ENCODE peak calls at places on chromosomes 4 and X, in ten cellular contexts. One of them, this sample, is unnamed.

GRCh38 chrX:129932137-129932791 is 26.3 kb downstream of the UTP14A start:
- DNase-seq in activated CD4-positive, alpha-beta T cell treated with anti-CD3 and anti-CD28 coated beads, Interleukin-2, amount 10 ng/mL, durations not matched to agents 7 days and 5 days: peak; percentile 85
- DNase-seq in left cardiac atrium: peak; percentile 91
- DNase-seq in nephron progenitor cell: peak; percentile 84
- DNase-seq in ELR: peak; percentile 82
- DNase-seq in NCI-H1694: peak; percentile 79
- DNase-seq in CD4-positive, alpha-beta memory T cell: peak; percentile 70
- DNase-seq in GM20000: peak; percentile 94
- DNase-seq in MG63: peak; percentile 92
- DNase-seq in stimulated activated CD4-positive, alpha-beta T cell treated with anti-CD3 and anti-CD28 coated beads, Interleukin-12 subunit alpha, Interleukin-12 subunit beta, amount 100 ng/mL, for 48 hours: peak; percentile 44
- DNase-seq in this sample: peak; percentile 88

GRCh38 chr4:123430031-123430430 is 33.4 kb downstream of the SPRY1 start:
- DNase-seq in activated CD4-positive, alpha-beta T cell treated with anti-CD3 and anti-CD28 coated beads, Interleukin-2, amount 10 ng/mL, durations not matched to agents 7 days and 5 days: no peak
- DNase-seq in left cardiac atrium: no peak
- DNase-seq in nephron progenitor cell: no peak
- DNase-seq in ELR: no peak
- DNase-seq in NCI-H1694: no peak
- DNase-seq in CD4-positive, alpha-beta memory T cell: no peak
- DNase-seq in GM20000: no peak
- DNase-seq in MG63: no peak
- DNase-seq in stimulated activated CD4-positive, alpha-beta T cell treated with anti-CD3 and anti-CD28 coated beads, Interleukin-12 subunit alpha, Interleukin-12 subunit beta, amount 100 ng/mL, for 48 hours: no peak
- DNase-seq in this sample: no peak

GRCh38 chr4:5051210-5051691 is at the start of gene STK32B:
- DNase-seq in activated CD4-positive, alpha-beta T cell treated with anti-CD3 and anti-CD28 coated beads, Interleukin-2, amount 10 ng/mL, durations not matched to agents 7 days and 5 days: peak; percentile 38
- DNase-seq in left cardiac atrium: peak; percentile 73
- DNase-seq in nephron progenitor cell: peak; percentile 77
- DNase-seq in ELR: peak; percentile 79
- DNase-seq in NCI-H1694: no peak
- DNase-seq in CD4-positive, alpha-beta memory T cell: no peak
- DNase-seq in GM20000: peak; percentile 46
- DNase-seq in MG63: peak; percentile 70
- DNase-seq in stimulated activated CD4-positive, alpha-beta T cell treated with anti-CD3 and anti-CD28 coated beads, Interleukin-12 subunit alpha, Interleukin-12 subunit beta, amount 100 ng/mL, for 48 hours: no peak
- DNase-seq in this sample: peak; percentile 76

GRCh38 chr4:60938621-60939020 is 261.5 kb upstream of the ADGRL3 start:
- DNase-seq in activated CD4-positive, alpha-beta T cell treated with anti-CD3 and anti-CD28 coated beads, Interleukin-2, amount 10 ng/mL, durations not matched to agents 7 days and 5 days: no peak
- DNase-seq in left cardiac atrium: no peak
- DNase-seq in nephron progenitor cell: no peak
- DNase-seq in ELR: no peak
- DNase-seq in NCI-H1694: no peak
- DNase-seq in CD4-positive, alpha-beta memory T cell: no peak
- DNase-seq in GM20000: no peak
- DNase-seq in MG63: no peak
- DNase-seq in stimulated activated CD4-positive, alpha-beta T cell treated with anti-CD3 and anti-CD28 coated beads, Interleukin-12 subunit alpha, Interleukin-12 subunit beta, amount 100 ng/mL, for 48 hours: no peak
- DNase-seq in this sample: no peak

GRCh38 chr4:89204624-89205023 is 93.3 kb downstream of the TIGD2 start:
- DNase-seq in activated CD4-positive, alpha-beta T cell treated with anti-CD3 and anti-CD28 coated beads, Interleukin-2, amount 10 ng/mL, durations not matched to agents 7 days and 5 days: no peak
- DNase-seq in left cardiac atrium: no peak
- DNase-seq in nephron progenitor cell: no peak
- DNase-seq in ELR: no peak
- DNase-seq in NCI-H1694: no peak
- DNase-seq in CD4-positive, alpha-beta memory T cell: no peak
- DNase-seq in GM20000: no peak
- DNase-seq in MG63: no peak
- DNase-seq in stimulated activated CD4-positive, alpha-beta T cell treated with anti-CD3 and anti-CD28 coated beads, Interleukin-12 subunit alpha, Interleukin-12 subunit beta, amount 100 ng/mL, for 48 hours: no peak
- DNase-seq in this sample: no peak

GRCh38 chrX:97402333-97402732 is 518.6 kb downstream of the RPA4 start:
- DNase-seq in activated CD4-positive, alpha-beta T cell treated with anti-CD3 and anti-CD28 coated beads, Interleukin-2, amount 10 ng/mL, durations not matched to agents 7 days and 5 days: no peak
- DNase-seq in left cardiac atrium: no peak
- DNase-seq in nephron progenitor cell: no peak
- DNase-seq in ELR: no peak
- DNase-seq in NCI-H1694: no peak
- DNase-seq in CD4-positive, alpha-beta memory T cell: no peak
- DNase-seq in GM20000: no peak
- DNase-seq in MG63: no peak
- DNase-seq in stimulated activated CD4-positive, alpha-beta T cell treated with anti-CD3 and anti-CD28 coated beads, Interleukin-12 subunit alpha, Interleukin-12 subunit beta, amount 100 ng/mL, for 48 hours: no peak
- DNase-seq in this sample: no peak

GRCh38 chr4:145154573-145154972 is 25.8 kb downstream of the OTUD4 start:
- DNase-seq in activated CD4-positive, alpha-beta T cell treated with anti-CD3 and anti-CD28 coated beads, Interleukin-2, amount 10 ng/mL, durations not matched to agents 7 days and 5 days: no peak
- DNase-seq in left cardiac atrium: no peak
- DNase-seq in nephron progenitor cell: peak; percentile 4
- DNase-seq in ELR: peak; percentile 38
- DNase-seq in NCI-H1694: no peak
- DNase-seq in CD4-positive, alpha-beta memory T cell: no peak
- DNase-seq in GM20000: peak; percentile 12
- DNase-seq in MG63: no peak
- DNase-seq in stimulated activated CD4-positive, alpha-beta T cell treated with anti-CD3 and anti-CD28 coated beads, Interleukin-12 subunit alpha, Interleukin-12 subunit beta, amount 100 ng/mL, for 48 hours: no peak
- DNase-seq in this sample: peak; percentile 34

GRCh38 chr4:7890635-7891393 is 48.8 kb downstream of the AFAP1 start:
- DNase-seq in activated CD4-positive, alpha-beta T cell treated with anti-CD3 and anti-CD28 coated beads, Interleukin-2, amount 10 ng/mL, durations not matched to agents 7 days and 5 days: no peak
- DNase-seq in left cardiac atrium: no peak
- DNase-seq in nephron progenitor cell: no peak
- DNase-seq in ELR: peak; percentile 93
- DNase-seq in NCI-H1694: peak; percentile 27
- DNase-seq in CD4-positive, alpha-beta memory T cell: no peak
- DNase-seq in GM20000: no peak
- DNase-seq in MG63: peak; percentile 39
- DNase-seq in stimulated activated CD4-positive, alpha-beta T cell treated with anti-CD3 and anti-CD28 coated beads, Interleukin-12 subunit alpha, Interleukin-12 subunit beta, amount 100 ng/mL, for 48 hours: no peak
- DNase-seq in this sample: no peak

GRCh38 chr4:77355731-77356130 is 198.7 kb downstream of the CCNG2 start:
- DNase-seq in activated CD4-positive, alpha-beta T cell treated with anti-CD3 and anti-CD28 coated beads, Interleukin-2, amount 10 ng/mL, durations not matched to agents 7 days and 5 days: no peak
- DNase-seq in left cardiac atrium: no peak
- DNase-seq in nephron progenitor cell: no peak
- DNase-seq in ELR: no peak
- DNase-seq in NCI-H1694: no peak
- DNase-seq in CD4-positive, alpha-beta memory T cell: no peak
- DNase-seq in GM20000: no peak
- DNase-seq in MG63: no peak
- DNase-seq in stimulated activated CD4-positive, alpha-beta T cell treated with anti-CD3 and anti-CD28 coated beads, Interleukin-12 subunit alpha, Interleukin-12 subunit beta, amount 100 ng/mL, for 48 hours: no peak
- DNase-seq in this sample: no peak

GRCh38 chr4:11904117-11904535 is 475.4 kb upstream of the HS3ST1 start:
- DNase-seq in activated CD4-positive, alpha-beta T cell treated with anti-CD3 and anti-CD28 coated beads, Interleukin-2, amount 10 ng/mL, durations not matched to agents 7 days and 5 days: no peak
- DNase-seq in left cardiac atrium: peak; percentile 76
- DNase-seq in nephron progenitor cell: no peak
- DNase-seq in ELR: no peak
- DNase-seq in NCI-H1694: no peak
- DNase-seq in CD4-positive, alpha-beta memory T cell: no peak
- DNase-seq in GM20000: no peak
- DNase-seq in MG63: peak; percentile 82
- DNase-seq in stimulated activated CD4-positive, alpha-beta T cell treated with anti-CD3 and anti-CD28 coated beads, Interleukin-12 subunit alpha, Interleukin-12 subunit beta, amount 100 ng/mL, for 48 hours: no peak
- DNase-seq in this sample: no peak

GRCh38 chr4:42713371-42713770 is 56.5 kb upstream of the ATP8A1 start:
- DNase-seq in activated CD4-positive, alpha-beta T cell treated with anti-CD3 and anti-CD28 coated beads, Interleukin-2, amount 10 ng/mL, durations not matched to agents 7 days and 5 days: no peak
- DNase-seq in left cardiac atrium: no peak
- DNase-seq in nephron progenitor cell: no peak
- DNase-seq in ELR: no peak
- DNase-seq in NCI-H1694: no peak
- DNase-seq in CD4-positive, alpha-beta memory T cell: no peak
- DNase-seq in GM20000: no peak
- DNase-seq in MG63: no peak
- DNase-seq in stimulated activated CD4-positive, alpha-beta T cell treated with anti-CD3 and anti-CD28 coated beads, Interleukin-12 subunit alpha, Interleukin-12 subunit beta, amount 100 ng/mL, for 48 hours: no peak
- DNase-seq in this sample: no peak

GRCh38 chrX:71103110-71103983 is 3.2 kb downstream of the CXorf65 start:
- DNase-seq in activated CD4-positive, alpha-beta T cell treated with anti-CD3 and anti-CD28 coated beads, Interleukin-2, amount 10 ng/mL, durations not matched to agents 7 days and 5 days: peak; percentile 61
- DNase-seq in left cardiac atrium: no peak
- DNase-seq in nephron progenitor cell: peak; percentile 48
- DNase-seq in ELR: no peak
- DNase-seq in NCI-H1694: no peak
- DNase-seq in CD4-positive, alpha-beta memory T cell: peak; percentile 62
- DNase-seq in GM20000: peak; percentile 52
- DNase-seq in MG63: no peak
- DNase-seq in stimulated activated CD4-positive, alpha-beta T cell treated with anti-CD3 and anti-CD28 coated beads, Interleukin-12 subunit alpha, Interleukin-12 subunit beta, amount 100 ng/mL, for 48 hours: no peak
- DNase-seq in this sample: peak; percentile 45

GRCh38 chr4:112510468-112511293 is 5.3 kb downstream of the NEUROG2 start:
- DNase-seq in activated CD4-positive, alpha-beta T cell treated with anti-CD3 and anti-CD28 coated beads, Interleukin-2, amount 10 ng/mL, durations not matched to agents 7 days and 5 days: no peak
- DNase-seq in left cardiac atrium: no peak
- DNase-seq in nephron progenitor cell: peak; percentile 24
- DNase-seq in ELR: no peak
- DNase-seq in NCI-H1694: no peak
- DNase-seq in CD4-positive, alpha-beta memory T cell: no peak
- DNase-seq in GM20000: no peak
- DNase-seq in MG63: no peak
- DNase-seq in stimulated activated CD4-positive, alpha-beta T cell treated with anti-CD3 and anti-CD28 coated beads, Interleukin-12 subunit alpha, Interleukin-12 subunit beta, amount 100 ng/mL, for 48 hours: no peak
- DNase-seq in this sample: no peak

GRCh38 chr4:72604324-72604723 is 35.3 kb upstream of the ADAMTS3 start:
- DNase-seq in activated CD4-positive, alpha-beta T cell treated with anti-CD3 and anti-CD28 coated beads, Interleukin-2, amount 10 ng/mL, durations not matched to agents 7 days and 5 days: no peak
- DNase-seq in left cardiac atrium: peak; percentile 25
- DNase-seq in nephron progenitor cell: no peak
- DNase-seq in ELR: no peak
- DNase-seq in NCI-H1694: no peak
- DNase-seq in CD4-positive, alpha-beta memory T cell: no peak
- DNase-seq in GM20000: no peak
- DNase-seq in MG63: peak; percentile 77
- DNase-seq in stimulated activated CD4-positive, alpha-beta T cell treated with anti-CD3 and anti-CD28 coated beads, Interleukin-12 subunit alpha, Interleukin-12 subunit beta, amount 100 ng/mL, for 48 hours: no peak
- DNase-seq in this sample: no peak

GRCh38 chr4:69098470-69098869 is 2.2 kb downstream of the UGT2B7 start:
- DNase-seq in activated CD4-positive, alpha-beta T cell treated with anti-CD3 and anti-CD28 coated beads, Interleukin-2, amount 10 ng/mL, durations not matched to agents 7 days and 5 days: no peak
- DNase-seq in left cardiac atrium: no peak
- DNase-seq in nephron progenitor cell: no peak
- DNase-seq in ELR: no peak
- DNase-seq in NCI-H1694: no peak
- DNase-seq in CD4-positive, alpha-beta memory T cell: no peak
- DNase-seq in GM20000: no peak
- DNase-seq in MG63: no peak
- DNase-seq in stimulated activated CD4-positive, alpha-beta T cell treated with anti-CD3 and anti-CD28 coated beads, Interleukin-12 subunit alpha, Interleukin-12 subunit beta, amount 100 ng/mL, for 48 hours: no peak
- DNase-seq in this sample: no peak

GRCh38 chrX:53715336-53715924 is 28.9 kb upstream of the HUWE1 start:
- DNase-seq in activated CD4-positive, alpha-beta T cell treated with anti-CD3 and anti-CD28 coated beads, Interleukin-2, amount 10 ng/mL, durations not matched to agents 7 days and 5 days: no peak
- DNase-seq in left cardiac atrium: no peak
- DNase-seq in nephron progenitor cell: no peak
- DNase-seq in ELR: no peak
- DNase-seq in NCI-H1694: no peak
- DNase-seq in CD4-positive, alpha-beta memory T cell: no peak
- DNase-seq in GM20000: no peak
- DNase-seq in MG63: no peak
- DNase-seq in stimulated activated CD4-positive, alpha-beta T cell treated with anti-CD3 and anti-CD28 coated beads, Interleukin-12 subunit alpha, Interleukin-12 subunit beta, amount 100 ng/mL, for 48 hours: no peak
- DNase-seq in this sample: no peak

GRCh38 chr4:94724016-94724415 is 33.7 kb upstream of the BMPR1B start:
- DNase-seq in activated CD4-positive, alpha-beta T cell treated with anti-CD3 and anti-CD28 coated beads, Interleukin-2, amount 10 ng/mL, durations not matched to agents 7 days and 5 days: no peak
- DNase-seq in left cardiac atrium: no peak
- DNase-seq in nephron progenitor cell: no peak
- DNase-seq in ELR: no peak
- DNase-seq in NCI-H1694: no peak
- DNase-seq in CD4-positive, alpha-beta memory T cell: no peak
- DNase-seq in GM20000: no peak
- DNase-seq in MG63: no peak
- DNase-seq in stimulated activated CD4-positive, alpha-beta T cell treated with anti-CD3 and anti-CD28 coated beads, Interleukin-12 subunit alpha, Interleukin-12 subunit beta, amount 100 ng/mL, for 48 hours: no peak
- DNase-seq in this sample: no peak

GRCh38 chrX:13487731-13488505 is 81.5 kb upstream of the EGFL6 start:
- DNase-seq in activated CD4-positive, alpha-beta T cell treated with anti-CD3 and anti-CD28 coated beads, Interleukin-2, amount 10 ng/mL, durations not matched to agents 7 days and 5 days: peak; percentile 57
- DNase-seq in left cardiac atrium: no peak
- DNase-seq in nephron progenitor cell: peak; percentile 11
- DNase-seq in ELR: peak; percentile 78
- DNase-seq in NCI-H1694: peak; percentile 38
- DNase-seq in CD4-positive, alpha-beta memory T cell: peak; percentile 56
- DNase-seq in GM20000: peak; percentile 32
- DNase-seq in MG63: peak; percentile 37
- DNase-seq in stimulated activated CD4-positive, alpha-beta T cell treated with anti-CD3 and anti-CD28 coated beads, Interleukin-12 subunit alpha, Interleukin-12 subunit beta, amount 100 ng/mL, for 48 hours: no peak
- DNase-seq in this sample: peak; percentile 85

GRCh38 chr4:169902658-169903345 is 123.4 kb downstream of the MFAP3L start:
- DNase-seq in activated CD4-positive, alpha-beta T cell treated with anti-CD3 and anti-CD28 coated beads, Interleukin-2, amount 10 ng/mL, durations not matched to agents 7 days and 5 days: no peak
- DNase-seq in left cardiac atrium: no peak
- DNase-seq in nephron progenitor cell: no peak
- DNase-seq in ELR: no peak
- DNase-seq in NCI-H1694: no peak
- DNase-seq in CD4-positive, alpha-beta memory T cell: no peak
- DNase-seq in GM20000: no peak
- DNase-seq in MG63: no peak
- DNase-seq in stimulated activated CD4-positive, alpha-beta T cell treated with anti-CD3 and anti-CD28 coated beads, Interleukin-12 subunit alpha, Interleukin-12 subunit beta, amount 100 ng/mL, for 48 hours: no peak
- DNase-seq in this sample: no peak

GRCh38 chrX:1380672-1381233 is 11.2 kb downstream of the SLC25A6 start:
- DNase-seq in activated CD4-positive, alpha-beta T cell treated with anti-CD3 and anti-CD28 coated beads, Interleukin-2, amount 10 ng/mL, durations not matched to agents 7 days and 5 days: no peak
- DNase-seq in left cardiac atrium: no peak
- DNase-seq in nephron progenitor cell: no peak
- DNase-seq in ELR: peak; percentile 45
- DNase-seq in NCI-H1694: no peak
- DNase-seq in CD4-positive, alpha-beta memory T cell: no peak
- DNase-seq in GM20000: no peak
- DNase-seq in MG63: no peak
- DNase-seq in stimulated activated CD4-positive, alpha-beta T cell treated with anti-CD3 and anti-CD28 coated beads, Interleukin-12 subunit alpha, Interleukin-12 subunit beta, amount 100 ng/mL, for 48 hours: no peak
- DNase-seq in this sample: no peak

GRCh38 chr4:20618010-20618409 is 82.2 kb upstream of the PACRGL start:
- DNase-seq in activated CD4-positive, alpha-beta T cell treated with anti-CD3 and anti-CD28 coated beads, Interleukin-2, amount 10 ng/mL, durations not matched to agents 7 days and 5 days: no peak
- DNase-seq in left cardiac atrium: no peak
- DNase-seq in nephron progenitor cell: peak; percentile 23
- DNase-seq in ELR: no peak
- DNase-seq in NCI-H1694: no peak
- DNase-seq in CD4-positive, alpha-beta memory T cell: no peak
- DNase-seq in GM20000: no peak
- DNase-seq in MG63: no peak
- DNase-seq in stimulated activated CD4-positive, alpha-beta T cell treated with anti-CD3 and anti-CD28 coated beads, Interleukin-12 subunit alpha, Interleukin-12 subunit beta, amount 100 ng/mL, for 48 hours: no peak
- DNase-seq in this sample: peak; percentile 19

GRCh38 chr4:16579866-16580265 is 318.6 kb downstream of the LDB2 start:
- DNase-seq in activated CD4-positive, alpha-beta T cell treated with anti-CD3 and anti-CD28 coated beads, Interleukin-2, amount 10 ng/mL, durations not matched to agents 7 days and 5 days: no peak
- DNase-seq in left cardiac atrium: no peak
- DNase-seq in nephron progenitor cell: no peak
- DNase-seq in ELR: peak; percentile 40
- DNase-seq in NCI-H1694: no peak
- DNase-seq in CD4-positive, alpha-beta memory T cell: no peak
- DNase-seq in GM20000: no peak
- DNase-seq in MG63: peak; percentile 22
- DNase-seq in stimulated activated CD4-positive, alpha-beta T cell treated with anti-CD3 and anti-CD28 coated beads, Interleukin-12 subunit alpha, Interleukin-12 subunit beta, amount 100 ng/mL, for 48 hours: no peak
- DNase-seq in this sample: no peak

GRCh38 chr4:120633810-120634209 is 288.7 kb downstream of the PRDM5 start:
- DNase-seq in activated CD4-positive, alpha-beta T cell treated with anti-CD3 and anti-CD28 coated beads, Interleukin-2, amount 10 ng/mL, durations not matched to agents 7 days and 5 days: no peak
- DNase-seq in left cardiac atrium: no peak
- DNase-seq in nephron progenitor cell: no peak
- DNase-seq in ELR: peak; percentile 1
- DNase-seq in NCI-H1694: no peak
- DNase-seq in CD4-positive, alpha-beta memory T cell: no peak
- DNase-seq in GM20000: no peak
- DNase-seq in MG63: no peak
- DNase-seq in stimulated activated CD4-positive, alpha-beta T cell treated with anti-CD3 and anti-CD28 coated beads, Interleukin-12 subunit alpha, Interleukin-12 subunit beta, amount 100 ng/mL, for 48 hours: no peak
- DNase-seq in this sample: no peak

GRCh38 chrX:69489625-69490024 is 14.5 kb upstream of the NALF2 start:
- DNase-seq in activated CD4-positive, alpha-beta T cell treated with anti-CD3 and anti-CD28 coated beads, Interleukin-2, amount 10 ng/mL, durations not matched to agents 7 days and 5 days: no peak
- DNase-seq in left cardiac atrium: no peak
- DNase-seq in nephron progenitor cell: no peak
- DNase-seq in ELR: no peak
- DNase-seq in NCI-H1694: no peak
- DNase-seq in CD4-positive, alpha-beta memory T cell: no peak
- DNase-seq in GM20000: no peak
- DNase-seq in MG63: no peak
- DNase-seq in stimulated activated CD4-positive, alpha-beta T cell treated with anti-CD3 and anti-CD28 coated beads, Interleukin-12 subunit alpha, Interleukin-12 subunit beta, amount 100 ng/mL, for 48 hours: no peak
- DNase-seq in this sample: no peak

GRCh38 chr4:53855886-53856260 is 208.5 kb downstream of the CHIC2 start:
- DNase-seq in activated CD4-positive, alpha-beta T cell treated with anti-CD3 and anti-CD28 coated beads, Interleukin-2, amount 10 ng/mL, durations not matched to agents 7 days and 5 days: no peak
- DNase-seq in left cardiac atrium: no peak
- DNase-seq in nephron progenitor cell: no peak
- DNase-seq in ELR: peak; percentile 62
- DNase-seq in NCI-H1694: no peak
- DNase-seq in CD4-positive, alpha-beta memory T cell: no peak
- DNase-seq in GM20000: no peak
- DNase-seq in MG63: peak; percentile 84
- DNase-seq in stimulated activated CD4-positive, alpha-beta T cell treated with anti-CD3 and anti-CD28 coated beads, Interleukin-12 subunit alpha, Interleukin-12 subunit beta, amount 100 ng/mL, for 48 hours: no peak
- DNase-seq in this sample: no peak

GRCh38 chrX:113558576-113558975 is 717.9 kb upstream of the AMOT start:
- DNase-seq in activated CD4-positive, alpha-beta T cell treated with anti-CD3 and anti-CD28 coated beads, Interleukin-2, amount 10 ng/mL, durations not matched to agents 7 days and 5 days: no peak
- DNase-seq in left cardiac atrium: no peak
- DNase-seq in nephron progenitor cell: no peak
- DNase-seq in ELR: no peak
- DNase-seq in NCI-H1694: no peak
- DNase-seq in CD4-positive, alpha-beta memory T cell: no peak
- DNase-seq in GM20000: no peak
- DNase-seq in MG63: no peak
- DNase-seq in stimulated activated CD4-positive, alpha-beta T cell treated with anti-CD3 and anti-CD28 coated beads, Interleukin-12 subunit alpha, Interleukin-12 subunit beta, amount 100 ng/mL, for 48 hours: no peak
- DNase-seq in this sample: no peak

GRCh38 chr4:103002551-103002950 is 17.0 kb downstream of the SLC9B1 start:
- DNase-seq in activated CD4-positive, alpha-beta T cell treated with anti-CD3 and anti-CD28 coated beads, Interleukin-2, amount 10 ng/mL, durations not matched to agents 7 days and 5 days: no peak
- DNase-seq in left cardiac atrium: no peak
- DNase-seq in nephron progenitor cell: no peak
- DNase-seq in ELR: peak; percentile 13
- DNase-seq in NCI-H1694: no peak
- DNase-seq in CD4-positive, alpha-beta memory T cell: no peak
- DNase-seq in GM20000: no peak
- DNase-seq in MG63: no peak
- DNase-seq in stimulated activated CD4-positive, alpha-beta T cell treated with anti-CD3 and anti-CD28 coated beads, Interleukin-12 subunit alpha, Interleukin-12 subunit beta, amount 100 ng/mL, for 48 hours: no peak
- DNase-seq in this sample: peak; percentile 30

GRCh38 chr4:141497627-141498026 is 138.8 kb upstream of the IL15 start:
- DNase-seq in activated CD4-positive, alpha-beta T cell treated with anti-CD3 and anti-CD28 coated beads, Interleukin-2, amount 10 ng/mL, durations not matched to agents 7 days and 5 days: no peak
- DNase-seq in left cardiac atrium: no peak
- DNase-seq in nephron progenitor cell: no peak
- DNase-seq in ELR: no peak
- DNase-seq in NCI-H1694: no peak
- DNase-seq in CD4-positive, alpha-beta memory T cell: no peak
- DNase-seq in GM20000: peak; percentile 12
- DNase-seq in MG63: no peak
- DNase-seq in stimulated activated CD4-positive, alpha-beta T cell treated with anti-CD3 and anti-CD28 coated beads, Interleukin-12 subunit alpha, Interleukin-12 subunit beta, amount 100 ng/mL, for 48 hours: no peak
- DNase-seq in this sample: no peak

This sample was measured in hepatocyte.